ENCODE peak calls at places on chromosomes 6 and 20, in seven cellular contexts. P is NCI-H1436, H is GM12865, Y is fibroblast of the conjunctiva, F is fibroblast of lung, E is HEK293T, U is hippocampal formation. K is an unnamed sample.
A peak's percentile ranks its signal among the peaks of the same experiment; 100 is the strongest.

GRCh38 chr20:41927655-41928054 is 309.5 kb upstream of the CHD6 start:
- DNase-seq in U (no peak), P (no peak), E (no peak), H (no peak), F (no peak), Y (no peak), K (no peak)

GRCh38 chr6:170026272-170027110 is 264.4 kb downstream of the DLL1 start:
- DNase-seq in Y (no peak), F (no peak), U (no peak), H (no peak), E (no peak), P (peak; percentile 51), K (no peak)

GRCh38 chr6:97594834-97595233 is 311.8 kb upstream of the MMS22L start:
- DNase-seq in Y (no peak), F (peak; percentile 83), H (no peak), P (no peak), E (no peak), U (no peak), K (peak; percentile 82)

GRCh38 chr20:36236786-36237121 is 476 bp downstream of the AAR2 start:
- DNase-seq in E (no peak), P (no peak), U (no peak), H (no peak), Y (no peak), F (no peak), K (no peak)

GRCh38 chr6:108689279-108690161 is 128.8 kb downstream of the FOXO3 start:
- DNase-seq in Y (peak; percentile 94), E (no peak), U (no peak), F (peak; percentile 86), P (no peak), H (no peak), K (peak; percentile 80)

GRCh38 chr20:3734111-3734843 is 1.8 kb downstream of the HSPA12B start:
- DNase-seq in E (no peak), F (no peak), P (no peak), U (no peak), Y (no peak), H (no peak), K (no peak)

GRCh38 chr20:49823152-49823847 is 10.7 kb downstream of the SLC9A8 start:
- DNase-seq in F (no peak), E (no peak), P (no peak), Y (no peak), U (no peak), H (peak; percentile 68), K (no peak)

GRCh38 chr6:53862517-53863457 is 68.0 kb downstream of the LRRC1 start:
- DNase-seq in P (no peak), H (no peak), Y (no peak), U (peak; percentile 65), E (no peak), F (peak; percentile 96), K (peak; percentile 95)

GRCh38 chr6:41000248-41000647 is 38.8 kb downstream of the UNC5CL start:
- DNase-seq in F (no peak), U (no peak), H (no peak), Y (no peak), P (no peak), E (no peak), K (no peak)

GRCh38 chr20:52269327-52269726 is 77.7 kb upstream of the ZFP64 start:
- DNase-seq in Y (no peak), P (no peak), U (no peak), E (no peak), H (no peak), F (no peak), K (no peak)

GRCh38 chr6:34223381-34223963 is 13.2 kb upstream of the HMGA1 start:
- DNase-seq in Y (no peak), E (no peak), F (no peak), P (peak; percentile 68), U (no peak), H (no peak), K (no peak)

GRCh38 chr6:118712955-118713354 is 61.6 kb upstream of the CEP85L start:
- DNase-seq in U (no peak), P (no peak), F (peak; percentile 82), E (no peak), Y (no peak), H (no peak), K (peak; percentile 75)

GRCh38 chr20:57768519-57768918 is 58.7 kb upstream of the PMEPA1 start:
- DNase-seq in H (no peak), Y (no peak), E (no peak), P (no peak), F (no peak), U (no peak), K (no peak)